ENCODE peak calls at places on chromosome 14, in nine cellular contexts. One of them, this sample, is unnamed.

GRCh38 chr14:64040044-64040443 is 187.2 kb downstream of the SYNE2 start:
- DNase-seq in cardiac muscle cell: peak; percentile 22
- DNase-seq in body of pancreas: no peak
- DNase-seq in PC-3: peak; percentile 37
- DNase-seq in dorsolateral prefrontal cortex: no peak
- DNase-seq in fibroblast of lung: peak; percentile 54
- DNase-seq in endodermal cell: no peak
- DNase-seq in colonic mucosa: no peak
- DNase-seq in HCT116: no peak
- DNase-seq in this sample: no peak

GRCh38 chr14:105088812-105089745 is 23.8 kb upstream of the GPR132 start:
- DNase-seq in PC-3: no peak
- DNase-seq in fibroblast of lung: peak; percentile 38
- DNase-seq in cardiac muscle cell: no peak
- DNase-seq in dorsolateral prefrontal cortex: peak; percentile 26
- DNase-seq in HCT116: no peak
- DNase-seq in endodermal cell: no peak
- DNase-seq in body of pancreas: no peak
- DNase-seq in colonic mucosa: no peak
- DNase-seq in this sample: no peak

GRCh38 chr14:102028733-102029132 is 58.1 kb downstream of the HSP90AA1 start:
- DNase-seq in endodermal cell: no peak
- DNase-seq in colonic mucosa: peak; percentile 31
- DNase-seq in fibroblast of lung: peak; percentile 76
- DNase-seq in body of pancreas: no peak
- DNase-seq in HCT116: no peak
- DNase-seq in cardiac muscle cell: no peak
- DNase-seq in dorsolateral prefrontal cortex: no peak
- DNase-seq in PC-3: peak; percentile 96
- DNase-seq in this sample: no peak

GRCh38 chr14:100025111-100025510 is 40.1 kb upstream of the EVL start:
- DNase-seq in body of pancreas: peak; percentile 43
- DNase-seq in colonic mucosa: peak; percentile 23
- DNase-seq in endodermal cell: peak; percentile 84
- DNase-seq in fibroblast of lung: peak; percentile 49
- DNase-seq in PC-3: peak; percentile 58
- DNase-seq in cardiac muscle cell: peak; percentile 47
- DNase-seq in dorsolateral prefrontal cortex: no peak
- DNase-seq in HCT116: peak; percentile 35
- DNase-seq in this sample: peak; percentile 29

GRCh38 chr14:52286659-52287649 is 19.5 kb downstream of the PTGDR start:
- DNase-seq in cardiac muscle cell: no peak
- DNase-seq in body of pancreas: no peak
- DNase-seq in colonic mucosa: no peak
- DNase-seq in HCT116: no peak
- DNase-seq in dorsolateral prefrontal cortex: no peak
- DNase-seq in fibroblast of lung: no peak
- DNase-seq in endodermal cell: no peak
- DNase-seq in PC-3: no peak
- DNase-seq in this sample: no peak

GRCh38 chr14:22221508-22221907 is 367.5 kb downstream of the DAD1 start:
- DNase-seq in colonic mucosa: no peak
- DNase-seq in fibroblast of lung: peak; percentile 19
- DNase-seq in body of pancreas: no peak
- DNase-seq in endodermal cell: no peak
- DNase-seq in PC-3: peak; percentile 72
- DNase-seq in HCT116: peak; percentile 12
- DNase-seq in cardiac muscle cell: peak; percentile 9
- DNase-seq in dorsolateral prefrontal cortex: no peak
- DNase-seq in this sample: no peak

GRCh38 chr14:69485261-69485660 is 733 bp downstream of the PLEKHD1 start:
- DNase-seq in cardiac muscle cell: no peak
- DNase-seq in PC-3: no peak
- DNase-seq in endodermal cell: no peak
- DNase-seq in HCT116: no peak
- DNase-seq in fibroblast of lung: no peak
- DNase-seq in colonic mucosa: no peak
- DNase-seq in body of pancreas: no peak
- DNase-seq in dorsolateral prefrontal cortex: no peak
- DNase-seq in this sample: peak; percentile 14

GRCh38 chr14:35963209-35963608 is 137.1 kb downstream of the BRMS1L start:
- DNase-seq in dorsolateral prefrontal cortex: no peak
- DNase-seq in colonic mucosa: no peak
- DNase-seq in fibroblast of lung: no peak
- DNase-seq in PC-3: peak; percentile 47
- DNase-seq in HCT116: peak; percentile 15
- DNase-seq in cardiac muscle cell: no peak
- DNase-seq in body of pancreas: no peak
- DNase-seq in endodermal cell: no peak
- DNase-seq in this sample: no peak

GRCh38 chr14:98548071-98548686 is 723.8 kb downstream of the BCL11B start:
- DNase-seq in fibroblast of lung: no peak
- DNase-seq in body of pancreas: no peak
- DNase-seq in colonic mucosa: no peak
- DNase-seq in HCT116: no peak
- DNase-seq in cardiac muscle cell: no peak
- DNase-seq in endodermal cell: no peak
- DNase-seq in PC-3: no peak
- DNase-seq in dorsolateral prefrontal cortex: no peak
- DNase-seq in this sample: no peak

GRCh38 chr14:99981806-99982205 is 83.4 kb upstream of the EVL start:
- DNase-seq in colonic mucosa: no peak
- DNase-seq in PC-3: no peak
- DNase-seq in dorsolateral prefrontal cortex: no peak
- DNase-seq in fibroblast of lung: no peak
- DNase-seq in cardiac muscle cell: no peak
- DNase-seq in HCT116: no peak
- DNase-seq in body of pancreas: no peak
- DNase-seq in endodermal cell: no peak
- DNase-seq in this sample: no peak

GRCh38 chr14:66046035-66046434 is 440.1 kb upstream of the CCDC196 start:
- DNase-seq in cardiac muscle cell: peak; percentile 68
- DNase-seq in body of pancreas: no peak
- DNase-seq in fibroblast of lung: no peak
- DNase-seq in endodermal cell: no peak
- DNase-seq in HCT116: no peak
- DNase-seq in PC-3: no peak
- DNase-seq in colonic mucosa: no peak
- DNase-seq in dorsolateral prefrontal cortex: no peak
- DNase-seq in this sample: no peak

GRCh38 chr14:39264558-39264957 is 30.8 kb downstream of the MIA2 start:
- DNase-seq in colonic mucosa: no peak
- DNase-seq in dorsolateral prefrontal cortex: no peak
- DNase-seq in body of pancreas: no peak
- DNase-seq in PC-3: no peak
- DNase-seq in endodermal cell: no peak
- DNase-seq in HCT116: no peak
- DNase-seq in cardiac muscle cell: peak; percentile 53
- DNase-seq in fibroblast of lung: no peak
- DNase-seq in this sample: no peak

GRCh38 chr14:53278602-53279506 is 125.7 kb upstream of the DDHD1 start:
- DNase-seq in HCT116: no peak
- DNase-seq in colonic mucosa: no peak
- DNase-seq in body of pancreas: no peak
- DNase-seq in endodermal cell: no peak
- DNase-seq in dorsolateral prefrontal cortex: no peak
- DNase-seq in cardiac muscle cell: peak; percentile 42
- DNase-seq in fibroblast of lung: peak; percentile 31
- DNase-seq in PC-3: peak; percentile 86
- DNase-seq in this sample: no peak

GRCh38 chr14:102539544-102540309 is 30.2 kb upstream of the ANKRD9 start:
- DNase-seq in dorsolateral prefrontal cortex: no peak
- DNase-seq in HCT116: no peak
- DNase-seq in PC-3: no peak
- DNase-seq in fibroblast of lung: peak; percentile 76
- DNase-seq in cardiac muscle cell: peak; percentile 98
- DNase-seq in endodermal cell: no peak
- DNase-seq in colonic mucosa: no peak
- DNase-seq in body of pancreas: no peak
- DNase-seq in this sample: no peak

GRCh38 chr14:76811561-76811960 is 1.1 kb downstream of the ANGEL1 start:
- DNase-seq in dorsolateral prefrontal cortex: no peak
- DNase-seq in body of pancreas: no peak
- DNase-seq in PC-3: no peak
- DNase-seq in fibroblast of lung: no peak
- DNase-seq in cardiac muscle cell: no peak
- DNase-seq in colonic mucosa: no peak
- DNase-seq in HCT116: no peak
- DNase-seq in endodermal cell: no peak
- DNase-seq in this sample: no peak

GRCh38 chr14:76808990-76809389 is 3.7 kb downstream of the ANGEL1 start:
- DNase-seq in cardiac muscle cell: no peak
- DNase-seq in endodermal cell: no peak
- DNase-seq in body of pancreas: no peak
- DNase-seq in fibroblast of lung: no peak
- DNase-seq in dorsolateral prefrontal cortex: no peak
- DNase-seq in HCT116: no peak
- DNase-seq in PC-3: no peak
- DNase-seq in colonic mucosa: no peak
- DNase-seq in this sample: no peak

GRCh38 chr14:76812093-76812421 is 625 bp downstream of the ANGEL1 start:
- DNase-seq in endodermal cell: no peak
- DNase-seq in PC-3: peak; percentile 33
- DNase-seq in cardiac muscle cell: no peak
- DNase-seq in body of pancreas: no peak
- DNase-seq in dorsolateral prefrontal cortex: no peak
- DNase-seq in colonic mucosa: peak; percentile 53
- DNase-seq in fibroblast of lung: no peak
- DNase-seq in HCT116: no peak
- DNase-seq in this sample: no peak

GRCh38 chr14:76810953-76811400 is 1.7 kb downstream of the ANGEL1 start:
- DNase-seq in colonic mucosa: peak; percentile 35
- DNase-seq in endodermal cell: no peak
- DNase-seq in PC-3: peak; percentile 57
- DNase-seq in body of pancreas: peak; percentile 27
- DNase-seq in dorsolateral prefrontal cortex: no peak
- DNase-seq in HCT116: peak; percentile 13
- DNase-seq in cardiac muscle cell: peak; percentile 60
- DNase-seq in fibroblast of lung: peak; percentile 59
- DNase-seq in this sample: no peak

DNA sequence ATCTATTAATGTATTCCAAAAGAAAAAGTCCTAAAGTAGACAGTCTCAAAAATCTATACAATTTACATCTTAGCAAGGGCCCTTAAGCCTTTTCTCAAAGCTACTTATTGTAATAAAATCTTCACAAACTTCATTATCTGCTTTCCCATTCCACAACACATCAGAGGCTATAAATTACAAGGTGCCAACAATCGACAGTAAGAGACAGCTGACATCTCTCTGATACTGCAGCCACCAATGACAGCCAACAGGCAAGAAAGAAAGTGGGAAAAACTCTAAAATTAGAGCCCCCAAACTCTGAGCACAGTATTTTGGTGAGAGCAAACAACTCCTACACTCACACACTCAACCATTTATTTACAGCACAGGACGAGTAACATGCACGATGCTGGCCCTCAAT is 2.2 kb downstream of the ANGEL1 start:
- DNase-seq in HCT116: no peak
- DNase-seq in cardiac muscle cell: no peak
- DNase-seq in colonic mucosa: no peak
- DNase-seq in fibroblast of lung: no peak
- DNase-seq in endodermal cell: no peak
- DNase-seq in PC-3: no peak
- DNase-seq in body of pancreas: no peak
- DNase-seq in dorsolateral prefrontal cortex: no peak
- DNase-seq in this sample: no peak
- H3K4me3 ChIP-seq in HCT116: no peak overlapping the region
- H3K4me3 ChIP-seq in cardiac muscle cell: peak overlapping the region; percentile 0
- H3K4me3 ChIP-seq in colonic mucosa: no peak overlapping the region
- H3K4me3 ChIP-seq in fibroblast of lung: peak overlapping the region; percentile 85
- H3K4me3 ChIP-seq in endodermal cell: peak overlapping the region; percentile 90
- H3K4me3 ChIP-seq in PC-3: peak overlapping the region; percentile 93
- H3K4me3 ChIP-seq in body of pancreas: no peak overlapping the region
- H3K4me3 ChIP-seq in dorsolateral prefrontal cortex: peak overlapping the region; percentile 97
- H3K4me3 ChIP-seq in this sample: peak overlapping the region; percentile 63

GRCh38 chr14:59428581-59429012 is 36.6 kb downstream of the GPR135 start:
- DNase-seq in cardiac muscle cell: peak; percentile 77
- DNase-seq in PC-3: peak; percentile 54
- DNase-seq in colonic mucosa: no peak
- DNase-seq in body of pancreas: no peak
- DNase-seq in dorsolateral prefrontal cortex: no peak
- DNase-seq in endodermal cell: no peak
- DNase-seq in HCT116: no peak
- DNase-seq in fibroblast of lung: peak; percentile 85
- DNase-seq in this sample: no peak
- TF ChIP-seq CTCF in cardiac muscle cell: peak; percentile 46
- TF ChIP-seq CTCF in PC-3: peak; percentile 79
- TF ChIP-seq CTCF in colonic mucosa: no peak
- TF ChIP-seq CTCF in body of pancreas: no peak
- TF ChIP-seq CTCF in dorsolateral prefrontal cortex: no peak
- TF ChIP-seq CTCF in endodermal cell: peak; percentile 40
- TF ChIP-seq CTCF in HCT116: peak; percentile 20
- TF ChIP-seq CTCF in fibroblast of lung: peak; percentile 41
- TF ChIP-seq CTCF in this sample: no peak

GRCh38 chr14:96038558-96038919 is 623 bp upstream of the C14orf132 start:
- DNase-seq in endodermal cell: peak; percentile 56
- DNase-seq in HCT116: peak; percentile 4
- DNase-seq in fibroblast of lung: no peak
- DNase-seq in colonic mucosa: no peak
- DNase-seq in PC-3: no peak
- DNase-seq in body of pancreas: no peak
- DNase-seq in cardiac muscle cell: no peak
- DNase-seq in dorsolateral prefrontal cortex: no peak
- DNase-seq in this sample: no peak
- H3K27ac ChIP-seq in endodermal cell: no peak overlapping the region
- H3K27ac ChIP-seq in HCT116: no peak overlapping the region
- H3K27ac ChIP-seq in fibroblast of lung: no peak overlapping the region
- H3K27ac ChIP-seq in colonic mucosa: no peak overlapping the region
- H3K27ac ChIP-seq in PC-3: no peak overlapping the region
- H3K27ac ChIP-seq in body of pancreas: no peak overlapping the region
- H3K27ac ChIP-seq in cardiac muscle cell: no peak overlapping the region
- H3K27ac ChIP-seq in dorsolateral prefrontal cortex: peak overlapping the region; percentile 90
- H3K27ac ChIP-seq in this sample: no peak overlapping the region

GRCh38 chr14:94768141-94768520 is 1.8 kb downstream of the GSC start:
- DNase-seq in fibroblast of lung: no peak
- DNase-seq in endodermal cell: no peak
- DNase-seq in body of pancreas: no peak
- DNase-seq in PC-3: no peak
- DNase-seq in HCT116: no peak
- DNase-seq in cardiac muscle cell: no peak
- DNase-seq in dorsolateral prefrontal cortex: no peak
- DNase-seq in colonic mucosa: no peak
- DNase-seq in this sample: no peak
- H3K4me3 ChIP-seq in fibroblast of lung: no peak overlapping the region
- H3K4me3 ChIP-seq in endodermal cell: peak overlapping the region; percentile 93
- H3K4me3 ChIP-seq in body of pancreas: no peak overlapping the region
- H3K4me3 ChIP-seq in PC-3: no peak overlapping the region
- H3K4me3 ChIP-seq in HCT116: no peak overlapping the region
- H3K4me3 ChIP-seq in cardiac muscle cell: peak overlapping the region; percentile 21
- H3K4me3 ChIP-seq in dorsolateral prefrontal cortex: peak overlapping the region; percentile 60
- H3K4me3 ChIP-seq in colonic mucosa: peak overlapping the region; percentile 9
- H3K4me3 ChIP-seq in this sample: no peak overlapping the region

This sample was measured in right lobe of liver.